ENCODE peak calls at places on chromosomes 16 and 17, in four cellular contexts. S is nucleus accumbens, T is Peyer's patch, Y is GM19239. B is an unnamed sample.

GRCh38 chr17:57834146-57834741 is 15.6 kb downstream of the MRPS23 start:
- DNase-seq in T (no peak), Y (no peak), S (no peak), B (no peak)

GRCh38 chr17:57249520-57249919 is 6.8 kb upstream of the MSI2 start:
- DNase-seq in Y (no peak), S (no peak), T (no peak), B (no peak)

GRCh38 chr17:35684046-35684802 is 47.2 kb upstream of the RASL10B start:
- DNase-seq in T (no peak), S (no peak), Y (no peak), B (no peak)

GRCh38 chr16:12092347-12092882 is 115.9 kb downstream of the SNX29 start:
- DNase-seq in T (no peak), Y (no peak), S (no peak), B (peak; percentile 26)

GRCh38 chr16:24544640-24545039 is 5.3 kb downstream of the RBBP6 start:
- DNase-seq in Y (no peak), S (no peak), T (no peak), B (no peak)

GRCh38 chr17:40551874-40552768 is 13.2 kb downstream of the CCR7 start:
- DNase-seq in T (peak; percentile 48), S (no peak), Y (no peak), B (peak; percentile 96)

GRCh38 chr16:27211026-27211425 is 7.7 kb downstream of the KDM8 start:
- DNase-seq in Y (no peak), T (no peak), S (no peak), B (no peak)

GRCh38 chr17:10294162-10294561 is 78.6 kb downstream of the MYH13 start:
- DNase-seq in Y (no peak), T (no peak), S (no peak), B (no peak)

GRCh38 chr17:67145406-67145805 is 99.6 kb downstream of the HELZ start:
- DNase-seq in T (no peak), Y (no peak), S (no peak), B (no peak)

GRCh38 chr17:71200597-71200996 is 920.2 kb upstream of the SOX9 start:
- DNase-seq in S (no peak), Y (no peak), T (no peak), B (no peak)

GRCh38 chr17:58312824-58313223 is 15.8 kb downstream of the TSPOAP1 start:
- DNase-seq in Y (no peak), T (no peak), S (no peak), B (no peak)

GRCh38 chr17:1720856-1721386 is 3.6 kb upstream of the WDR81 start:
- DNase-seq in S (peak; percentile 19), Y (no peak), T (peak; percentile 73), B (peak; percentile 47)

GRCh38 chr17:27218719-27219488 is 75.0 kb upstream of the WSB1 start:
- DNase-seq in T (no peak), Y (no peak), S (no peak), B (no peak)

GRCh38 chr17:50094243-50094752 is 853 bp upstream of the PDK2 start:
- DNase-seq in Y (peak; percentile 74), T (peak; percentile 94), S (peak; percentile 85), B (peak; percentile 85)

GRCh38 chr16:6726621-6727020 is 606.0 kb upstream of the RBFOX1 start:
- DNase-seq in S (no peak), T (no peak), Y (no peak), B (no peak)

GRCh38 chr17:56540791-56541190 is 52.7 kb upstream of the NOG start:
- DNase-seq in S (no peak), Y (no peak), T (no peak), B (peak; percentile 12)

GRCh38 chr17:45248132-45248936 is 13.6 kb downstream of the SPATA32 start:
- DNase-seq in Y (peak; percentile 93), T (peak; percentile 82), S (peak; percentile 8), B (no peak)

B was measured in hepatic stellate cell.